ENCODE peak calls at places on chromosomes 13 and 19, in five cellular contexts. U is ovary, E is IMR-90, Y is mesendoderm, R is pancreas. I is an unnamed sample.
A peak's percentile ranks its signal among the peaks of the same experiment; 100 is the strongest.

GRCh38 chr13:45511310-45512147 is 46.8 kb downstream of the COG3 start:
- DNase-seq in R (no peak), E (peak; percentile 83), Y (peak; percentile 85), U (no peak), I (no peak)

GRCh38 chr13:44003481-44003880 is 123.8 kb downstream of the LACC1 start:
- DNase-seq in R (no peak), U (no peak), Y (no peak), E (no peak), I (no peak)

GRCh38 chr13:30605052-30605451 is 12.7 kb upstream of the USPL1 start:
- DNase-seq in E (no peak), U (no peak), R (no peak), Y (no peak), I (no peak)

GRCh38 chr19:8355631-8356402 is 8.1 kb upstream of the ANGPTL4 start:
- DNase-seq in Y (no peak), E (peak; percentile 98), U (no peak), R (no peak), I (peak; percentile 83)

GRCh38 chr13:99484405-99484981 is 16.8 kb upstream of the TM9SF2 start:
- DNase-seq in R (no peak), Y (no peak), U (no peak), E (peak; percentile 77), I (no peak)

GRCh38 chr19:17260842-17261325 is 3.7 kb downstream of the USHBP1 start:
- DNase-seq in R (peak; percentile 82), Y (peak; percentile 96), U (peak; percentile 80), E (peak; percentile 64), I (peak; percentile 94)

GRCh38 chr19:11421607-11422098 is 2.5 kb upstream of the RGL3 start:
- DNase-seq in R (peak; percentile 25), Y (peak; percentile 83), U (no peak), E (no peak), I (peak; percentile 87)

GRCh38 chr13:110877737-110878136 is 37.1 kb downstream of the ANKRD10 start:
- DNase-seq in U (no peak), E (peak; percentile 14), R (no peak), Y (no peak), I (no peak)

GRCh38 chr13:104253063-104253680 is 1187.0 kb upstream of the SLC10A2 start:
- DNase-seq in U (no peak), E (no peak), R (no peak), Y (no peak), I (no peak)

GRCh38 chr19:2552859-2553258 is 76.9 kb downstream of the GADD45B start:
- DNase-seq in Y (peak; percentile 47), U (no peak), E (no peak), R (no peak), I (peak; percentile 14)

GRCh38 chr19:30362156-30362754 is 9.9 kb upstream of the ZNF536 start:
- DNase-seq in R (no peak), Y (peak; percentile 31), U (no peak), E (no peak), I (no peak)

GRCh38 chr13:42971670-42972355 is 20.2 kb downstream of the EPSTI1 start:
- DNase-seq in R (no peak), U (no peak), E (peak; percentile 26), Y (peak; percentile 56), I (no peak)

GRCh38 chr13:33014291-33014690 is 1.9 kb upstream of the KL start:
- DNase-seq in R (no peak), E (no peak), U (no peak), Y (no peak), I (no peak)

GRCh38 chr13:33017410-33017929 is 1.2 kb downstream of the KL start:
- DNase-seq in U (no peak), E (peak; percentile 6), Y (peak; percentile 93), R (no peak), I (peak; percentile 53)

GRCh38 chr13:33016414-33017409 is at the start of gene KL:
- DNase-seq in R (no peak), U (no peak), Y (peak; percentile 51), E (no peak), I (peak; percentile 59)

GRCh38 chr13:33015791-33016323 is 366 bp upstream of the KL start:
- DNase-seq in R (no peak), E (no peak), Y (no peak), U (no peak), I (no peak)

DNA sequence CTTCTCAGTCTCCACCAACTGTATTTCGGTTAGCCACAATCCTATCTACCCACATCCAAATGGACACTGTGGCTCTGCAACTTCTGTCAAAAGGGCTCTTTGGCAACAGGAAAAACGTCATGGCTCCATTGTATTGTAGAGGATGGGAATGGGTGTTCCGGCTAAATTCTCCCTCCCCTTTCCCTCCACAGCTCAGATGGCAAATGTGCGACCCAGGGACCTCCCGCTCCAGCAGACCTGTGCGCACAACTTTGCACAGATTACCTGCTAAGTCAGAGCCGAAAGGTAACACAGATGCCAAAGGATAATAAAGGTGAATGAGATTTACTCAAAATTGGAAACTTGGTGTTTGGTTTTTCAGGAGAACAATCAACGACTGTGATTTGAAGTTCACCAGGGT is 948 bp upstream of the KL start:
- DNase-seq in E (no peak), U (no peak), Y (no peak), R (no peak), I (no peak)
- H3K4me3 ChIP-seq in E (no peak overlapping the region), U (no peak overlapping the region), Y (no peak overlapping the region), R (no peak overlapping the region), I (no peak overlapping the region)

GRCh38 chr13:82698941-82699340 is 1183.3 kb downstream of the SLITRK1 start:
- DNase-seq in E (no peak), Y (peak; percentile 17), R (no peak), U (no peak), I (no peak)
- H3K4me1 ChIP-seq in E (no peaks in the 10 kb centered on the region), Y (no peaks in the 10 kb centered on the region), R (no peaks in the 10 kb centered on the region), U (no peaks in the 10 kb centered on the region), I (no peaks in the 10 kb centered on the region)

GRCh38 chr13:23381877-23382276 is 51.6 kb downstream of the SACS start:
- DNase-seq in E (no peak), Y (no peak), U (no peak), R (no peak), I (no peak)
- H3K27ac ChIP-seq in E (no peak overlapping the region), Y (no peak overlapping the region), U (no peak overlapping the region), R (no peak overlapping the region), I (no peak overlapping the region)

GRCh38 chr13:35479223-35479536 is 2.7 kb upstream of the MAB21L1 start:
- DNase-seq in Y (peak; percentile 29), R (no peak), U (no peak), E (no peak), I (no peak)

GRCh38 chr13:35479691-35480090 is 3.2 kb upstream of the MAB21L1 start:
- DNase-seq in U (no peak), R (no peak), E (no peak), Y (no peak), I (no peak)

GRCh38 chr13:35481777-35482176 is 5.3 kb upstream of the MAB21L1 start:
- DNase-seq in E (no peak), R (no peak), Y (no peak), U (no peak), I (no peak)

GRCh38 chr13:35475960-35476943 is at the start of gene MAB21L1:
- DNase-seq in U (peak; percentile 27), E (peak; percentile 19), R (no peak), Y (peak; percentile 59), I (peak; percentile 75)

DNA sequence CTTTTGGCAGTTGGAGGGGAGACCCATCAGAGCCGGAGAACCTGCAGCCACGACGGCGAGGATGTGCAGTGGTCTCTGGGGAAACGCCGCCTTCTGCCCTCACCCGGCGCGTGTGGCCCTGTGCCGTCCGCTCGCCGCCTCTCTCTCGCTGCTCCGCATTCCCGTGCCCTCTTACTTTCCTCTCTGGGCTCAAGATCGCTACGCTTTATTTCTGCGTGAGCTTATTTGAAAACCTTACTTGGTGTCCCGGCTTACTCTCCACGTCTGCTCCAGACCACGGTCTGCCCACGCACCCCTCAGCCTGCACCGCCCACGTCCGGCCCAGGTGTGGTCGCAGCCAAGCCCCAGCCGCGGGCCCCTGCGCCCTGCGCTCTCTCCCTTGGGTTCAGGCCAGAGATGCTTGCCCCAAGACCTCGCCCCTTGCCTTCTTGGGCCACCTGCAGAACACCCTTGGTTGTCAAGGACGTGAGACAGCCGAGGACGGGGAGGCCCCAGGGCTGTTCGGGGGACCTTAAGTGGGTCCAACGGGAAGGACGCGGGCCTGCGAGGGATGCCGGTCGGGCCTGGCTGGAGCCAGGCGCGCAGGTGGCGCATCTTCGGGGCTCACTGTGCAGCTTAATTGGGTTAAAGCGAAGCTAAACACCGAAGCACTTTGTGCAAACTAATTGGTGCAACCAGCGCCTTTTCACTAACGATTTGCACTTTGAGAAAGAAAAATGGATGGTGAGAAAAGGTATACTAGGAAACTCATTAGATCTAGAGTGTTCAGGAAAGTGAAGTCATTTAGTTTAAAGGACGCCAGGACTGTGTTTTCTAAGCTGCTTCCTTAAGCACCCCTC is 2.1 kb upstream of the MAB21L1 start:
- DNase-seq in U (peak; percentile 23), R (no peak), E (no peak), Y (peak; percentile 43), I (no peak)
- H3K4me3 ChIP-seq in U (no peak overlapping the region), R (no peak overlapping the region), E (no peak overlapping the region), Y (no peak overlapping the region), I (no peak overlapping the region)

GRCh38 chr13:48253849-48254248 is 20.8 kb downstream of the ITM2B start:
- DNase-seq in R (no peak), E (no peak), U (no peak), Y (no peak), I (no peak)
- H3K4me1 ChIP-seq in R (peaks cover 34% of the 10 kb centered on the region), E (peaks cover 4% of the 10 kb centered on the region), U (peaks cover 7% of the 10 kb centered on the region), Y (no peaks in the 10 kb centered on the region), I (peaks cover 2% of the 10 kb centered on the region)

DNA sequence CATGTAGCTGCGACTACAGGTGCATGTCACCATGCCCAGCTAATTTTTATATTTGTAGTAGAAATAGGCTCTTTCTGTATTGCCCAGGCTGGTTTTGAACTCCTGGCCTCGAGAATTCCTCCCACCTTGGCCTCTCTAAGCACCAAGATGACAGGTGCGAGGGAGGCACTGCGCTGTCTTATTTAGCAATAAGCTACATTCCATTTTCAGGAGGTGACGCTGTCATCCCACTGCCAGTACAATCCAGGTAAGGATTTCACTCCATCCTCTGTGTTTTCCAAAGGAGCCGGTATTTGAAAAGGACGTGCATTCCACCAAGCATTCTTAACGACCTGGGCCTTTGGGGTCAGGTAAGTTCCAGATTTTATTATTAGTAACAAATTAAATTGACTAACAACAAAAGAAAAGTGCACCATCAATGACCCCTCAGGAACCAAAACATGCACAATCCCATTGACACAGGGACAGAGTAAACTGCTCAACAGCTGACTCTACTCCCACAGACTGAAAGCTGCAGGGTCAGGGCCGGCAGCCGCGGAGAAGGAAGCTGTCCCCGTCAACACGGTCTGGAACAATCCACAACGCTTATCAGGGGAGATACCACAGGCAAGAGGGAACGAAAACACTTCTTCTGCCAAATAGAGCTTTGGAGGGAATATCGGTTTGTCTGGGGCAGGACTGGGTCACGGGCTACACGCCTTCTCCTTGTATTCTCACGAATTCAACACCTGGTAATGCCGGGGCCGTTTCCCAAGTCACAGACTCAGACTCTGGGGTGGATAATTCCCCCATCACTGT is 82.8 kb downstream of the INSR start:
- DNase-seq in E (peak; percentile 50), R (peak; percentile 94), Y (peak; percentile 62), U (peak; percentile 85), I (no peak)
- H3K27ac ChIP-seq in E (no peak overlapping the region), R (peak overlapping the region; percentile 93), Y (no peak overlapping the region), U (peak overlapping the region; percentile 65), I (peak overlapping the region; percentile 4)

DNA sequence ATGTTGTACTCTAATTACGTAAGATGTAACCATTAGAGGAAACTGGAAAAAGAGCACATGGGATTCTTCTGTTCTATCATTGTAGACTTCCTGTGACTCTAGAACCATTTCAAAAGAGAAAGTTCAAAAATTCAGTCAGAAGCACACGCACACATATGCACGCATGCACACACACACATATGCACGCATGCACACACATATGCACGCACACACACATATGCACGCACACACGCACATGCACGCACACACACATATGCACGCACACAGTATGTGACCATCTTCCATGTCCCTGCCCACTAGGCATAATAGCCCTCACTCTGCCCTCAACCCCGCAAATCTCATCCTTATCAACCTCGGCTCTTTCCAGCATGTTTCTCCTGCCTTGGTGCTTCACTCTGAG is 14.0 kb downstream of the GP6 start:
- DNase-seq in Y (no peak), U (no peak), E (no peak), R (no peak), I (no peak)
- H3K4me3 ChIP-seq in Y (no peak overlapping the region), U (no peak overlapping the region), E (no peak overlapping the region), R (no peak overlapping the region), I (no peak overlapping the region)

I was measured in aorta.